ENCODE peak calls at places on chromosomes 6 and 20, in ten cellular contexts. G, W, O, M, S, U, E, T, R and D are unnamed samples.

GRCh38 chr6:168841609-168842278 is 400.8 kb downstream of the SMOC2 start:
- DNase-seq in M (no peak), U (no peak), O (no peak), S (no peak), W (no peak), G (no peak), E (no peak), R (no peak), T (no peak), D (no peak)

GRCh38 chr6:24431045-24431451 is 28.3 kb downstream of the MRS2 start:
- DNase-seq in G (no peak), T (peak), O (no peak), U (peak), S (peak), M (no peak), W (no peak), R (peak), E (no peak), D (peak)

GRCh38 chr6:144285548-144285797 is 338 bp downstream of the UTRN start:
- DNase-seq in T (no peak), W (no peak), G (peak), M (no peak), R (no peak), S (no peak), U (no peak), O (no peak), E (no peak), D (no peak)

GRCh38 chr6:86203044-86203443 is 560.4 kb upstream of the SYNCRIP start:
- DNase-seq in G (no peak), S (no peak), T (peak), M (no peak), R (no peak), E (no peak), O (no peak), U (no peak), W (no peak), D (no peak)

GRCh38 chr6:140174509-140174908 is 800.1 kb upstream of the CITED2 start:
- DNase-seq in T (no peak), O (no peak), M (no peak), S (no peak), W (peak), R (peak), U (no peak), E (no peak), G (no peak), D (peak)

GRCh38 chr6:68760486-68760885 is 125.4 kb downstream of the ADGRB3 start:
- DNase-seq in U (no peak), E (no peak), M (no peak), W (no peak), R (no peak), T (no peak), G (no peak), S (no peak), O (no peak), D (no peak)

GRCh38 chr6:26224940-26225847 is 138.0 kb downstream of the HFE start:
- DNase-seq in G (no peak), M (no peak), U (no peak), T (peak), O (no peak), W (no peak), E (no peak), R (peak), S (no peak), D (no peak)

GRCh38 chr6:5435449-5435848 is 174.1 kb downstream of the FARS2 start:
- DNase-seq in E (no peak), G (no peak), W (no peak), T (no peak), U (no peak), M (no peak), R (peak), S (no peak), O (no peak), D (no peak)

GRCh38 chr6:150907385-150907784 is 41.9 kb downstream of the MTHFD1L start:
- DNase-seq in S (no peak), M (no peak), G (no peak), R (peak), E (no peak), W (no peak), T (no peak), O (no peak), U (no peak), D (no peak)

GRCh38 chr6:161374971-161375873 is 101.4 kb upstream of the AGPAT4 start:
- DNase-seq in W (peak), E (no peak), O (peak), U (no peak), T (peak), G (no peak), R (peak), S (no peak), M (peak), D (peak)

GRCh38 chr20:46883847-46884246 is 10.8 kb upstream of the EYA2 start:
- DNase-seq in M (no peak), E (no peak), U (no peak), O (no peak), S (no peak), R (no peak), W (no peak), G (no peak), T (no peak), D (no peak)

GRCh38 chr6:43070028-43070632 is 6.0 kb upstream of the PTK7 start:
- DNase-seq in M (no peak), R (peak), O (no peak), S (peak), W (no peak), T (peak), U (peak), E (no peak), G (peak), D (peak)

GRCh38 chr6:4511626-4512010 is 264.6 kb upstream of the CDYL start:
- DNase-seq in O (no peak), S (no peak), T (no peak), E (no peak), M (no peak), W (no peak), U (no peak), G (no peak), R (no peak), D (no peak)

GRCh38 chr20:33211817-33212424 is 5.2 kb upstream of the BPIFA3 start:
- DNase-seq in W (no peak), E (no peak), S (peak), G (peak), U (peak), R (peak), T (peak), O (no peak), M (no peak), D (peak)

GRCh38 chr6:146123611-146124010 is 94.7 kb downstream of the GRM1 start:
- DNase-seq in R (no peak), T (no peak), S (no peak), M (no peak), U (no peak), E (no peak), O (no peak), W (no peak), G (no peak), D (no peak)

GRCh38 chr6:210778-211177 is 81.5 kb upstream of the DUSP22 start:
- DNase-seq in E (no peak), U (no peak), T (no peak), G (no peak), O (no peak), S (no peak), W (no peak), M (no peak), R (no peak), D (no peak)